ENCODE peak calls at places on chromosomes 12 and 14, in seven cellular contexts. W, Z, G, O, P, M and U are unnamed samples.

GRCh38 chr14:104786091-104786586 is 9.4 kb downstream of the AKT1 start:
- DNase-seq in Z (no peak), M (no peak), O (no peak), W (no peak), G (no peak), P (no peak), U (no peak)

GRCh38 chr12:46082473-46082872 is 92.1 kb upstream of the SCAF11 start:
- DNase-seq in O (no peak), M (no peak), Z (no peak), P (no peak), W (no peak), G (no peak), U (no peak)

GRCh38 chr12:70242695-70243509 is at the start of gene CNOT2:
- DNase-seq in P (peak; percentile 44), M (peak; percentile 70), G (peak; percentile 75), O (peak; percentile 90), Z (peak; percentile 86), W (peak; percentile 85), U (peak; percentile 65)

GRCh38 chr14:74413622-74414021 is 12.4 kb downstream of the SYNDIG1L start:
- DNase-seq in P (no peak), Z (no peak), W (no peak), G (no peak), M (no peak), O (no peak), U (no peak)

GRCh38 chr14:59788176-59788575 is 82.4 kb downstream of the RTN1 start:
- DNase-seq in O (no peak), Z (no peak), P (no peak), W (no peak), M (no peak), G (no peak), U (peak; percentile 14)

GRCh38 chr14:60257862-60258261 is 8.8 kb downstream of the PPM1A start:
- DNase-seq in M (no peak), W (no peak), P (no peak), G (no peak), O (no peak), Z (no peak), U (no peak)

GRCh38 chr12:89918172-89918880 is 209.7 kb upstream of the ATP2B1 start:
- DNase-seq in O (no peak), W (no peak), M (no peak), Z (no peak), P (no peak), G (no peak), U (peak; percentile 72)

GRCh38 chr12:104177663-104178501 is 37.7 kb upstream of the TXNRD1 start:
- DNase-seq in G (peak; percentile 31), O (peak; percentile 27), Z (peak; percentile 33), M (no peak), P (no peak), W (peak; percentile 8), U (no peak)

GRCh38 chr14:76115010-76115422 is 36.7 kb upstream of the GPATCH2L start:
- DNase-seq in Z (no peak), P (no peak), W (no peak), M (no peak), G (no peak), O (no peak), U (no peak)

GRCh38 chr14:38964630-38965029 is 138.4 kb downstream of the SEC23A start:
- DNase-seq in Z (no peak), W (peak; percentile 87), M (no peak), O (no peak), G (no peak), P (no peak), U (no peak)

GRCh38 chr12:123934016-123934620 is 38.5 kb downstream of the CCDC92 start:
- DNase-seq in W (no peak), M (no peak), Z (no peak), P (no peak), G (no peak), O (no peak), U (no peak)

GRCh38 chr12:104506691-104507401 is 50.1 kb downstream of the CHST11 start:
- DNase-seq in M (no peak), O (no peak), P (no peak), Z (no peak), W (no peak), G (no peak), U (no peak)

GRCh38 chr14:49828640-49829039 is 23.9 kb downstream of the NEMF start:
- DNase-seq in M (no peak), W (no peak), O (no peak), Z (no peak), P (no peak), G (no peak), U (no peak)

GRCh38 chr14:22622220-22622619 is 21.9 kb downstream of the OR6J1 start:
- DNase-seq in Z (no peak), M (no peak), P (no peak), W (no peak), G (no peak), O (no peak), U (no peak)

DNA sequence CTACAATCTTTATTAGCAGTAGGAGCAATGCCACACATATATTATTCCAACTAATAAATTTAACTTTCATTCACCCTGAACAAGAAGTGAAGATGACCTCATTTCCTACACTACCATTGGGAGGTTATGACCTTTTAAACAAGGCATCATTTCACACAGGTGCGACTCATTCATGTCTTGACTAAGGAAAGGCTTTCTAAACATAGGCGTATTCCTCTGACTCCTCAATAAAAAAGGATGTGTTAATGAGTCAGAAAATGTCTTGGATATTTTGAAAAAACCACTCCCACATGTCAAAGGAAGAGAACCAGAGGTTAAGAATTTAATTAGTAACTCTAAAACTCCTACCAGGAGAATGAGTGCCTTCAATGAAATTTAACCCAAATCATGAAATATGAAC is 115.2 kb downstream of the PRICKLE1 start:
- DNase-seq in G (no peak), M (no peak), Z (peak; percentile 68), P (no peak), O (no peak), W (no peak), U (no peak)
- TF ChIP-seq JUND in G (no peak), M (no peak), Z (peak; percentile 63), P (no peak), O (no peak), W (no peak), U (no peak)

DNA sequence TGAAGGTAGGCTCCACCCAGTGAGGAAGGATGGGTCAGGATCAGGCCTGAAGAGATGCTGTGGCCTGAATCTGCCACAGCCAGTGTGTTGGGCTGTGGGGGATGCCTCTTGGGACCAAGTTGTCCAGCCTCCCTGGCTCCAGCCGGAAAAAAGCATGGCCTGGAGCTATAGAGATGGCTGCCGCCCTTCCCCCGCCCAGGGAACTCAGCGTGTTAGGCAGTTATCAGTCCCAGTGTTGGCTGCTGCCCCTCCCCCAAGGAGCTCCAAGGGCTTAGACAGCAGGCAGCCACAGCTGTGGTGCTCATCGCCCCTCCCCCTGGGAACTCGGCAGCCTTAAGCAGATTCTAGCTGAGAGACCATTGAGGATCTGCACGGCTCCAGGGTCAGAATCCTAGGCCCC is 158.0 kb downstream of the CAPZA3 start:
- DNase-seq in W (no peak), Z (no peak), O (no peak), P (no peak), M (peak; percentile 46), G (peak; percentile 9), U (no peak)
- TF ChIP-seq JUND in W (no peak), Z (no peak), O (no peak), P (no peak), M (no peak), G (no peak), U (no peak)

DNA sequence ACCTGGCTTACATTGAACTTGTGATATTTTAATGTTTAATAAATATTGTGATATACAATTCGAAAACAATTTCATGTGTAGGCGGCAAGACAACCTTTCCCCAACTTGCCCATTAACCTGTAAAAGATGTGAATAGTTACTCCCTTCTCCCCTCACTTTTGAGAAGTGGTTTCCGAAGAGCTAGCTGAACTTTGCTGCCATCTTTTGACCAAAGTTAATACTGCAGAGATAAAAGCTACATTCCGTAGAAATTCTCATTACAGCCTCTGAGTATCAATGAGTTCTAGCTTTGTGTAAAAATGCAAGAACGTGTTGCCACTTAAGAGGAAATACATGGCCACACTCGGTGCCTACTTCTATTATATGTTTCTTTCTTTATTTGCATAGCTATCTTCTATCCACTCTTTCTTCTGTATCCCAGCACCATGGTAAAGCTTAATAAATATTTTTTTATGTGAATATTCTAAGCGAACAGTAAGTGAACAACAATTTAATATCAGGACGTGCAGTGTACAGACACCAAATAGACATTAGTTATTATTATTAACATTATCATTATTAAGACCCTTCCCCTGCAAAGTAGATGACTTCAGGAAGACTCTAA is 105.1 kb upstream of the TMEM260 start:
- DNase-seq in M (no peak), G (peak; percentile 5), Z (peak; percentile 23), P (no peak), W (peak; percentile 16), O (peak; percentile 43), U (peak; percentile 69)
- TF ChIP-seq JUND in M (no peak), G (no peak), Z (no peak), P (no peak), W (no peak), O (no peak), U (no peak)

GRCh38 chr12:94844452-94844851 is 159.0 kb downstream of the NDUFA12 start:
- DNase-seq in P (no peak), G (no peak), O (no peak), M (no peak), Z (no peak), W (no peak), U (no peak)

GRCh38 chr12:94845110-94845509 is 158.4 kb downstream of the NDUFA12 start:
- DNase-seq in O (no peak), W (no peak), Z (no peak), G (no peak), P (no peak), M (no peak), U (no peak)

GRCh38 chr12:94848966-94849365 is 154.5 kb downstream of the NDUFA12 start:
- DNase-seq in M (no peak), O (no peak), W (no peak), P (no peak), G (no peak), Z (no peak), U (no peak)

GRCh38 chr12:94851396-94852025 is 152.0 kb downstream of the NDUFA12 start:
- DNase-seq in W (no peak), G (no peak), P (no peak), O (no peak), Z (no peak), M (no peak), U (no peak)

DNA sequence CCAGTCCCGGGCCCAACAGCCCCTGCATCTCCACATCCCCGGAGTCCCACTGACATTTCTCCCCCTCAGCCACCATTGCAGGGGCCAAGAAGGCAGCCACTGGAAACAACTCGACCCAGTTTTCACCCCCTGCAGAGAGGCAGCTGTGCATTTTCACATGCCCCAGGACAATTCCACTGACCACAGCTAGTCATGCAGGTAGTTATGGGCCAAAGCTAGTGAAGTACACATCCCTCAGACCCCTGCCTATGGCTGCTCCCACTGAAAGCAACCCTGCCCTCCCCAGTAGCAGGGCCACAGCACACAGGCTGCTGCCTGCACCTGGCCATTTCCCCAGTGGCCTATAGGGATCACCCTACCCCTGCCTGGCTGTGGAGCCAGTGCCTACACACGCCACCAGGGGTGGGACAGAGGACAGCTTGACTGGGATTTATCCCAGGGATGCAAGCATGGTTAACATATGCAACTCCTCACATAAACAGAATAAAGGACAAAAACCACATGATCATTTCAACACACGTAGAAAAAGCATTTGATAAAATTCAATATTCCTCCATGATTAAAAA is 154.0 kb downstream of the NDUFA12 start:
- DNase-seq in G (no peak), W (no peak), O (no peak), Z (no peak), M (no peak), P (no peak), U (no peak)
- TF ChIP-seq JUND in G (no peak), W (no peak), O (no peak), Z (no peak), M (no peak), P (no peak), U (no peak)